ENCODE peak calls at places on chromosomes 16 and 17, in five cellular contexts. Z, N, S, D and U are unnamed samples.

GRCh38 chr17:39090400-39090799 is 61.0 kb downstream of the PLXDC1 start:
- DNase-seq in Z (no peak), N (no peak), S (no peak), D (no peak), U (no peak)

GRCh38 chr17:55430531-55431228 is 9.0 kb upstream of the MMD start:
- DNase-seq in Z (no peak), N (no peak), S (no peak), D (no peak), U (no peak)

GRCh38 chr16:27290582-27290981 is 22.0 kb upstream of the NSMCE1 start:
- DNase-seq in Z (no peak), N (no peak), S (no peak), D (no peak), U (no peak)

GRCh38 chr17:68613739-68614298 is 12.7 kb upstream of the FAM20A start:
- DNase-seq in Z (peak; percentile 71), N (peak; percentile 49), S (no peak), D (no peak), U (no peak)

GRCh38 chr17:34840758-34841157 is 120.5 kb downstream of the CCT6B start:
- DNase-seq in Z (no peak), N (no peak), S (no peak), D (no peak), U (no peak)

GRCh38 chr17:17062356-17062755 is 20.1 kb downstream of the MPRIP start:
- DNase-seq in Z (no peak), N (no peak), S (peak; percentile 23), D (no peak), U (no peak)

GRCh38 chr16:56426585-56426984 is 1.2 kb upstream of the AMFR start:
- DNase-seq in Z (no peak), N (no peak), S (no peak), D (no peak), U (no peak)

GRCh38 chr17:28370035-28370743 is at the start of gene VTN:
- DNase-seq in Z (peak; percentile 63), N (peak; percentile 89), S (no peak), D (no peak), U (peak; percentile 46)

GRCh38 chr16:51759999-51760398 is 608.9 kb upstream of the SALL1 start:
- DNase-seq in Z (no peak), N (no peak), S (no peak), D (no peak), U (no peak)

GRCh38 chr17:77320046-77320445 is 179.3 kb downstream of the SEC14L1 start:
- DNase-seq in Z (no peak), N (no peak), S (peak; percentile 40), D (no peak), U (no peak)

GRCh38 chr17:42009170-42009569 is 8.1 kb downstream of the DNAJC7 start:
- DNase-seq in Z (no peak), N (no peak), S (no peak), D (no peak), U (no peak)
- TF ChIP-seq CTCF in Z (peak; percentile 19), N (no peak), S (no peak), D (peak; percentile 17), U (peak; percentile 24)

DNA sequence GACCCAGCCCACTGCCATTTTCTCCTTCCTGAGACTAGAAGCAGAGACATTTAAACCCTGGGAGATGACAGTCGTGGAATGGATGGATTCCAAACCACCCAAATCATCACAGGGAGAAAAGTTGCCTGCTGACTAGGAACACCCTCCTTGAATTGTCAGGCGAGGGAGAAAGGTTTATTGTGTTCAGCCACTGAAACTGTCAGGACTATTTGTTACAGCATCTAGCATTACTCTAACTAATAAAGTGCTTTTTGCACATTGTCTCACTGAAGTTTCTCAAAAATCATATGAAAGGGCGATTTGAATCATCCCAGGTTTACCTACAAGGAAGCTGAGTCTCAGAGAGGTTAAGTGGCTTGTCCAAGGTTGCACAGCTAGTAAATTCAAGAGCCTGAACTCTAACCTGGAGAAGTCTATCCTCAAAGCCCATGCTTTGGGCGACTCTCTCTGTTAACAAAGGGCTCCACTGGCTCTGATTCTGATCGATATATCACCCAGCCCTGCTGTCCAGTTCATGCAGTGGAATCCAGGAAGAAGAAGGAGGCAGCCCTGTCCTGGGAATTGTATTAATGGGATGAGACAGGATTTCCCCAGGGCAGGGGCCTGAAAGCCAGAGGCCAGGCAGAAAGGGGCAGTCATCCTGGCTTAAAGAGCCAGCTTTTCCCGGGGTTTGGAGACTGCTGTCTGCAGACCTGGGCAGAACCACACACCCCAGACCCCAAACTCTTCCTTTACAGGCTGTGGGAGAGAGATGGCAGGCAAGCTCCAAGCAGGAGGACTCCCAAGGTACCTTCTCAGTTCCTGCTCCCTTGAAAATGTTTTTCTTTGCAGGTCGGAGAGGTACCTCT is 37.5 kb downstream of the IRX3 start:
- DNase-seq in Z (no peak), N (no peak), S (no peak), D (no peak), U (no peak)
- H3K4me1 ChIP-seq in Z (no peaks in the 10 kb centered on the region), N (no peaks in the 10 kb centered on the region), S (no peaks in the 10 kb centered on the region), D (no peaks in the 10 kb centered on the region), U (no peaks in the 10 kb centered on the region)

DNA sequence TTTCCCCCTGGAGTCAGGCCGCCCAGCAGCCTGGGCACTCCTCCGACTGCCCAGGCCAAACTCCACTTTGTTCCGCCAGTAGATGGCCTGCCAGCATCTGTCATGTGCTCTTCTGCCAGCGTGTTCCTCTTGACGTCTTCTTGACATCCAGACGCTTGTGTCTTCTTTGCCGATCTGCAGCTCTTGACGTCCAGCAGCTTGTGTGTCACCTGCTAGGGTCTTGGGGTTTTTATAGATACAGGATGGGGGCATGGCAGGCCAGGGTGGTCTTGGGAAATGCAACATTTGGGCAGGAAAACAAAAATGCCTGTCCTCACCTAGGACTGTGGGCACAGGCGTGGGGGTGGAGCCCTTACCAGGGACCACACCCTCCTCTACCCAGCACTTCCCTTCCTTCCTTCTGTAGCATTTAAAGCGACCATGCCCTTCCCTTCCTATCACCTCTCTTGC is 88.7 kb downstream of the BMERB1 start:
- DNase-seq in Z (no peak), N (no peak), S (no peak), D (no peak), U (peak; percentile 19)
- TF ChIP-seq CTCF in Z (peak; percentile 36), N (no peak), S (peak; percentile 2), D (no peak), U (no peak)

GRCh38 chr16:4306439-4307214 is 9.2 kb upstream of the GLIS2 start:
- DNase-seq in Z (no peak), N (peak; percentile 28), S (peak; percentile 64), D (no peak), U (no peak)

GRCh38 chr16:4307215-4308037 is 8.4 kb upstream of the GLIS2 start:
- DNase-seq in Z (peak; percentile 92), N (peak; percentile 99), S (peak; percentile 98), D (peak; percentile 69), U (peak; percentile 94)

GRCh38 chr16:4301177-4301576 is 14.7 kb upstream of the GLIS2 start:
- DNase-seq in Z (no peak), N (no peak), S (no peak), D (no peak), U (no peak)

GRCh38 chr16:4301968-4302367 is 13.9 kb upstream of the GLIS2 start:
- DNase-seq in Z (no peak), N (no peak), S (no peak), D (no peak), U (no peak)

GRCh38 chr16:4303973-4304372 is 11.9 kb upstream of the GLIS2 start:
- DNase-seq in Z (no peak), N (no peak), S (no peak), D (no peak), U (no peak)
- H3K4me1 ChIP-seq in Z (peaks cover 28% of the 10 kb centered on the region), N (peaks cover 16% of the 10 kb centered on the region), S (peaks cover 13% of the 10 kb centered on the region), D (peaks cover 10% of the 10 kb centered on the region), U (peaks cover 27% of the 10 kb centered on the region)

GRCh38 chr17:81520021-81520894 is 7.7 kb upstream of the ACTG1 start:
- DNase-seq in Z (no peak), N (no peak), S (peak; percentile 73), D (no peak), U (no peak)

GRCh38 chr17:81524865-81525159 is 3.4 kb upstream of the FSCN2 start:
- DNase-seq in Z (no peak), N (no peak), S (no peak), D (no peak), U (no peak)

GRCh38 chr17:81522491-81523125 is 5.6 kb upstream of the FSCN2 start:
- DNase-seq in Z (no peak), N (no peak), S (no peak), D (no peak), U (no peak)

GRCh38 chr17:81524063-81524864 is 3.9 kb upstream of the FSCN2 start:
- DNase-seq in Z (no peak), N (no peak), S (no peak), D (no peak), U (no peak)

DNA sequence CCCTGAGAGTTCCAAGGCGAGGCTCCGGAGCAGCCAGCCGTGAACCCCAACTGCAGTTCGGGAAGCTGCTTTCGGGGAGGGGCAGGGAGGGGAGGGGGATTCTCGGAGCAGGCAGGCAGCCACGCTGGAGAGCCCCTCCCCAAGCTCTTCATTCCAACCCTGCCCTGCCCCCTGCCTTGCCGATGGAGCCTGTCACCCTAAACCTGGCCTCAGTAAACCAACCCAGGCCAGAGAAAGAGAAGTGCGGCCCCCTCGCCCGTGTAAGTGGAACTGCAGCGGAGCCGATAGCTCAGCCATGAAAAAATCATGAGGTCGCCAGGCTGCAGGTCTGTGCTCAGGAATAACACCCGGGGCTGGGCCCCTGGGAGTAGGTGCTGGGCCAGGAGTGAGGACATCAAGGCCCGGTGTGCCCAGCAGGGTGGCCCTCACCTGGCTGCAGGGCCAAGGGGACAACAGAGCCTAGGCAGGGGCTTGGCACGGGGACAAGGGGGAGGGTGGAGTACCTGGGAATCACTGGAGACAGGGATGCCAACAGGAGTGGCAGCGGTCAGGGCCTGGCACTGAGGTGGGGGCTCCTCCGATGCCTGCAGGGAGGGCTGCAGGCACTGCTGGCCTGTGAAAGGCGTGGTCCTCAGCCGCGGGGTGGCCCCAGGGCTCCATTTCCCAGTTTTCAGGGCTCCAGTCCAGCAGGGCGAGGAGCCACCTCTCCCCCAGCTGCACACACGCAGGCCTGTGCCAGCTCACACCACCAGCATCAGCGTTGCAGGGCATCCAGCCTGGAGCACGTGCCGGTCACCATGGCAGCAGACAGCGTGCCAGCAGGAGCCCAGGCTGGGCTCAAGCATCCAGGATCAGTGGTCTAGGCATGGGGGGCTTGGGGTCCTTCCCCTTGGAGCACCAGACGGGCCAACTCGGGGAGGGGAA is 4.8 kb upstream of the FSCN2 start:
- DNase-seq in Z (no peak), N (peak; percentile 83), S (no peak), D (no peak), U (no peak)
- TF ChIP-seq CTCF in Z (peak; percentile 21), N (peak; percentile 51), S (no peak), D (no peak), U (no peak)

DNA sequence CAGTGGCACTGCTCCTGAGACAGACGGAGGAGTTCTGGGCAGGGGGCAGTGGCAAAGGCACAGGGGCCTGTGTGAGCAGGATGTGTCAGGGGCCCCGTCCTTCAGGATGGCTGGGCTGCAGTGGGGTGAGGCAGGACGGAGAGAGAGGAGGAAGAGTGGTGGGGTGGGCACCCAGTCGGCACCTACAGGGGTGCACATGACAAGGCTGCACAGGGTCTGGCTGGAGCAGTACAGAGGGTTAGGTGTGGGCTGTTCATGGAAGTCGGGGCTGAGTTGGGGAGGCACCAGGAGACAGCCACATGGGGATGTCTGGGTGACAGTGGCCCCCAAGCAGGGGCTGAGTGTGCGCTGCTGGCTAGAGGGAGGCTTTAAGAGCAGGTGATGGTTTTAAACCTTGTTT is 106.0 kb downstream of the RAB11FIP4 start:
- DNase-seq in Z (no peak), N (no peak), S (no peak), D (no peak), U (no peak)
- H3K4me1 ChIP-seq in Z (peaks cover 29% of the 10 kb centered on the region), N (peaks cover 37% of the 10 kb centered on the region), S (peaks cover 27% of the 10 kb centered on the region), D (peaks cover 13% of the 10 kb centered on the region), U (peaks cover 40% of the 10 kb centered on the region)

GRCh38 chr17:4551141-4551540 is 4.0 kb downstream of the MYBBP1A start:
- DNase-seq in Z (no peak), N (no peak), S (no peak), D (no peak), U (no peak)
- TF ChIP-seq CTCF in Z (no peak), N (no peak), S (no peak), D (no peak), U (no peak)